ENCODE peak calls at places on chromosome 18, in nine cellular contexts. Q is tibial nerve, T is ovary, E is neuronal stem cell, F is brain microvascular endothelial cell, J is body of pancreas, G is heart left ventricle, L is PC-3, P is NT2/D1. W is an unnamed sample.
A peak's percentile ranks its signal among the peaks of the same experiment; 100 is the strongest.

GRCh38 chr18:26791676-26792075 is 73.8 kb downstream of the AQP4 start:
- DNase-seq in Q (no peak), T (no peak), E (no peak), F (no peak), J (no peak), G (no peak), L (peak; percentile 7), P (no peak), W (no peak)

GRCh38 chr18:6627621-6628020 is 101.9 kb upstream of the ARHGAP28 start:
- DNase-seq in Q (no peak), T (no peak), E (no peak), F (peak; percentile 58), J (no peak), G (no peak), L (no peak), P (no peak), W (no peak)

GRCh38 chr18:45657357-45658335 is 42.4 kb downstream of the SLC14A2 start:
- DNase-seq in Q (no peak), T (no peak), E (no peak), F (no peak), J (no peak), G (no peak), L (peak; percentile 53), P (no peak), W (no peak)

GRCh38 chr18:41745166-41746049 is 209.6 kb upstream of the PIK3C3 start:
- DNase-seq in Q (no peak), T (no peak), E (peak; percentile 64), F (peak; percentile 41), J (peak; percentile 32), G (peak; percentile 25), L (peak; percentile 57), P (peak; percentile 43), W (peak; percentile 44)

GRCh38 chr18:51655327-51655698 is 457.8 kb upstream of the MEX3C start:
- DNase-seq in Q (no peak), T (no peak), E (no peak), F (no peak), J (no peak), G (no peak), L (no peak), P (no peak), W (no peak)

GRCh38 chr18:47283476-47283875 is 32.0 kb upstream of the SKOR2 start:
- DNase-seq in Q (no peak), T (no peak), E (no peak), F (peak; percentile 20), J (no peak), G (no peak), L (peak; percentile 42), P (no peak), W (peak; percentile 43)

GRCh38 chr18:55088000-55088401 is 128.7 kb upstream of the CCDC68 start:
- DNase-seq in Q (no peak), T (no peak), E (no peak), F (no peak), J (no peak), G (no peak), L (peak; percentile 46), P (no peak), W (no peak)

GRCh38 chr18:79560042-79560860 is 119.4 kb upstream of the CTDP1 start:
- DNase-seq in Q (no peak), T (peak; percentile 6), E (no peak), F (no peak), J (no peak), G (no peak), L (no peak), P (no peak), W (no peak)

GRCh38 chr18:46320928-46321855 is 217.0 kb downstream of the HAUS1 start:
- DNase-seq in Q (no peak), T (no peak), E (no peak), F (peak; percentile 47), J (no peak), G (no peak), L (peak; percentile 81), P (no peak), W (no peak)

GRCh38 chr18:32049393-32050161 is 31.0 kb downstream of the RNF125 start:
- DNase-seq in Q (no peak), T (no peak), E (no peak), F (no peak), J (no peak), G (peak; percentile 33), L (peak; percentile 37), P (no peak), W (no peak)

GRCh38 chr18:46868171-46868921 is 49.0 kb downstream of the PIAS2 start:
- DNase-seq in Q (no peak), T (no peak), E (no peak), F (no peak), J (no peak), G (no peak), L (no peak), P (no peak), W (no peak)

GRCh38 chr18:5167827-5168226 is 29.2 kb downstream of the AKAIN1 start:
- DNase-seq in Q (no peak), T (no peak), E (no peak), F (no peak), J (no peak), G (no peak), L (no peak), P (no peak), W (no peak)
- H3K27me3 ChIP-seq in Q (no peaks in the 10 kb centered on the region), T (no peaks in the 10 kb centered on the region), E (no peaks in the 10 kb centered on the region), F (no peaks in the 10 kb centered on the region), J (no peaks in the 10 kb centered on the region), G (no peaks in the 10 kb centered on the region), L (no peaks in the 10 kb centered on the region), P (no peaks in the 10 kb centered on the region), W (no peaks in the 10 kb centered on the region)

GRCh38 chr18:61892683-61893303 is at the start of gene RNF152:
- DNase-seq in Q (no peak), T (peak; percentile 50), E (peak; percentile 48), F (no peak), J (peak; percentile 31), G (peak; percentile 39), L (no peak), P (no peak), W (peak; percentile 79)

GRCh38 chr18:61889541-61889940 is 3.3 kb downstream of the RNF152 start:
- DNase-seq in Q (no peak), T (no peak), E (no peak), F (no peak), J (no peak), G (no peak), L (no peak), P (no peak), W (no peak)

GRCh38 chr18:61890344-61890743 is 2.5 kb downstream of the RNF152 start:
- DNase-seq in Q (no peak), T (no peak), E (no peak), F (no peak), J (no peak), G (no peak), L (no peak), P (no peak), W (no peak)

GRCh38 chr18:61891874-61892273 is 933 bp downstream of the RNF152 start:
- DNase-seq in Q (no peak), T (no peak), E (no peak), F (no peak), J (no peak), G (no peak), L (no peak), P (no peak), W (no peak)

DNA sequence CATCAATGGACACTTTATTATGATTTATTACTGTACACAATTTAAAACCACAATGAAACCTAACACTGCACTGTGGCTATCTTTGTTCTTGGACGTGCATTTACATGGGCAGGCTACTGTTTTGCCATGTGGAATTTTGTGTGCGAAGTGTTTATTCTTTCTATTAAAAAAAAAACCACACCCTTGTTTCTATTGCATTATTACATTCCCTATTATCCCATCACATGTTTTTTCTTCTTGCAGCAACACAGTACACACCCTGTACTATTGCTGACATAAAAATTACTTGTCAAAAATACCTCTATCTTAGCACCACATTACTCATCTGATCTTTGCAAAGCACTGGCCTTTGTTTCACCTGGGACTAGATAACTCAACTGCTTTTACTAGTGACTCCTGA is 1.5 kb downstream of the RNF152 start:
- DNase-seq in Q (no peak), T (no peak), E (no peak), F (no peak), J (no peak), G (no peak), L (peak; percentile 23), P (no peak), W (no peak)
- H3K4me3 ChIP-seq in Q (no peak overlapping the region), T (no peak overlapping the region), E (no peak overlapping the region), F (no peak overlapping the region), J (no peak overlapping the region), G (peak overlapping the region; percentile 97), L (no peak overlapping the region), P (no peak overlapping the region), W (no peak overlapping the region)

GRCh38 chr18:8705280-8705940 is at the start of gene MTCL1:
- DNase-seq in Q (no peak), T (peak; percentile 62), E (no peak), F (peak; percentile 27), J (peak; percentile 41), G (peak; percentile 43), L (peak; percentile 57), P (no peak), W (peak; percentile 89)

GRCh38 chr18:8706981-8707940 is 1.9 kb downstream of the MTCL1 start:
- DNase-seq in Q (no peak), T (peak; percentile 51), E (no peak), F (peak; percentile 70), J (peak; percentile 64), G (no peak), L (peak; percentile 83), P (no peak), W (peak; percentile 86)

GRCh38 chr18:8704361-8705279 is 736 bp upstream of the MTCL1 start:
- DNase-seq in Q (peak; percentile 80), T (peak; percentile 90), E (peak; percentile 81), F (peak; percentile 69), J (peak; percentile 90), G (peak; percentile 90), L (peak; percentile 90), P (no peak), W (peak; percentile 98)

GRCh38 chr18:8706545-8706980 is 1.2 kb downstream of the MTCL1 start:
- DNase-seq in Q (no peak), T (peak; percentile 43), E (no peak), F (no peak), J (peak; percentile 17), G (no peak), L (peak; percentile 11), P (no peak), W (peak; percentile 75)

DNA sequence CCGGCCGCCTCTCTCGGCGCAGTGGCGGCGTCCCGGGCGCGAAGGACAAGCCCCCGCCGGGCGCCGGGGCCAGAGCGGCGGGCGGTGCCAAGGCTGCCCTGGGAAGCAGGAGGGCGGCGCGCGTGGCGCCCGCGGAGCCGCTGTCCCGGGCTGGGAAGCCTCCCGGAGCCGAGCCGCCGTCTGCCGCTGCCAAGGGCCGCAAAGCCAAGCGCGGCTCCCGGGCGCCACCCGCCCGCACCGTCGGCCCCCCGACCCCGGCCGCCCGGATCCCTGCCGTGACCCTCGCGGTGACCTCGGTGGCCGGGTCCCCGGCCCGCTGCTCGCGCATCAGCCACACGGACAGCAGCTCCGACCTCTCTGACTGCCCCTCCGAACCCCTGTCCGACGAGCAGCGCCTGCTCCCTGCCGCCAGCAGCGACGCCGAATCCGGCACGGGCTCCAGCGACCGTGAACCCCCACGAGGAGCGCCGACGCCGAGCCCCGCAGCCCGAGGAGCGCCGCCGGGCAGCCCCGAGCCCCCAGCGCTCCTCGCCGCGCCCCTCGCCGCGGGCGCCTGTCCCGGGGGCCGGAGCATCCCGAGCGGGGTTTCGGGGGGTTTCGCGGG is 687 bp downstream of the MTCL1 start:
- DNase-seq in Q (no peak), T (peak; percentile 50), E (no peak), F (no peak), J (peak; percentile 27), G (no peak), L (peak; percentile 10), P (no peak), W (peak; percentile 73)
- H3K27me3 ChIP-seq in Q (no peaks in the 10 kb centered on the region), T (no peaks in the 10 kb centered on the region), E (peaks cover 23% of the 10 kb centered on the region), F (no peaks in the 10 kb centered on the region), J (no peaks in the 10 kb centered on the region), G (peaks cover 5% of the 10 kb centered on the region), L (no peaks in the 10 kb centered on the region), P (peaks cover 7% of the 10 kb centered on the region), W (peaks cover 26% of the 10 kb centered on the region)

GRCh38 chr18:9108911-9109310 is 6.4 kb downstream of the NDUFV2 start:
- DNase-seq in Q (no peak), T (no peak), E (no peak), F (no peak), J (no peak), G (no peak), L (no peak), P (no peak), W (no peak)
- H3K4me3 ChIP-seq in Q (no peak overlapping the region), T (no peak overlapping the region), E (no peak overlapping the region), F (no peak overlapping the region), J (no peak overlapping the region), G (no peak overlapping the region), L (no peak overlapping the region), P (no peak overlapping the region), W (no peak overlapping the region)